ENCODE peak calls at places on chromosomes 13 and 19, in six cellular contexts. One of them, this sample, is unnamed.

GRCh38 chr19:12695514-12695913 is 917 bp downstream of the FBXW9 start:
- DNase-seq in upper lobe of right lung: no peak
- DNase-seq in cardiac fibroblast: no peak
- DNase-seq in left lung: no peak
- DNase-seq in GM12864: no peak
- DNase-seq in epithelial cell of proximal tubule: no peak
- DNase-seq in this sample: no peak

GRCh38 chr13:52026246-52026626 is 1.7 kb downstream of the UTP14C start:
- DNase-seq in upper lobe of right lung: no peak
- DNase-seq in cardiac fibroblast: no peak
- DNase-seq in left lung: no peak
- DNase-seq in GM12864: no peak
- DNase-seq in epithelial cell of proximal tubule: no peak
- DNase-seq in this sample: no peak

GRCh38 chr13:94249512-94249911 is 230.0 kb downstream of the DCT start:
- DNase-seq in upper lobe of right lung: no peak
- DNase-seq in cardiac fibroblast: peak; percentile 66
- DNase-seq in left lung: no peak
- DNase-seq in GM12864: no peak
- DNase-seq in epithelial cell of proximal tubule: peak; percentile 93
- DNase-seq in this sample: no peak

GRCh38 chr19:36013280-36014028 is 559 bp downstream of the ALKBH6 start:
- DNase-seq in upper lobe of right lung: no peak
- DNase-seq in cardiac fibroblast: no peak
- DNase-seq in left lung: no peak
- DNase-seq in GM12864: no peak
- DNase-seq in epithelial cell of proximal tubule: no peak
- DNase-seq in this sample: no peak

GRCh38 chr19:2867025-2867991 is at the start of gene ZNF556:
- DNase-seq in upper lobe of right lung: no peak
- DNase-seq in cardiac fibroblast: no peak
- DNase-seq in left lung: no peak
- DNase-seq in GM12864: no peak
- DNase-seq in epithelial cell of proximal tubule: peak; percentile 61
- DNase-seq in this sample: no peak

GRCh38 chr13:25375727-25376358 is 4.1 kb downstream of the ATP8A2 start:
- DNase-seq in upper lobe of right lung: no peak
- DNase-seq in cardiac fibroblast: peak; percentile 63
- DNase-seq in left lung: no peak
- DNase-seq in GM12864: no peak
- DNase-seq in epithelial cell of proximal tubule: no peak
- DNase-seq in this sample: no peak

GRCh38 chr13:110306340-110306959 is 507 bp downstream of the COL4A1 start:
- DNase-seq in upper lobe of right lung: no peak
- DNase-seq in cardiac fibroblast: peak; percentile 67
- DNase-seq in left lung: no peak
- DNase-seq in GM12864: no peak
- DNase-seq in epithelial cell of proximal tubule: no peak
- DNase-seq in this sample: no peak

GRCh38 chr13:22000191-22000590 is 329.3 kb downstream of the FGF9 start:
- DNase-seq in upper lobe of right lung: no peak
- DNase-seq in cardiac fibroblast: no peak
- DNase-seq in left lung: no peak
- DNase-seq in GM12864: no peak
- DNase-seq in epithelial cell of proximal tubule: no peak
- DNase-seq in this sample: no peak

GRCh38 chr19:1455336-1456120 is 5.6 kb downstream of the APC2 start:
- DNase-seq in upper lobe of right lung: no peak
- DNase-seq in cardiac fibroblast: peak; percentile 63
- DNase-seq in left lung: no peak
- DNase-seq in GM12864: no peak
- DNase-seq in epithelial cell of proximal tubule: peak; percentile 23
- DNase-seq in this sample: no peak

GRCh38 chr19:55442372-55443044 is 592 bp downstream of the SHISA7 start:
- DNase-seq in upper lobe of right lung: no peak
- DNase-seq in cardiac fibroblast: no peak
- DNase-seq in left lung: no peak
- DNase-seq in GM12864: no peak
- DNase-seq in epithelial cell of proximal tubule: no peak
- DNase-seq in this sample: no peak

GRCh38 chr19:38686530-38686888 is 39.1 kb downstream of the ACTN4 start:
- DNase-seq in upper lobe of right lung: no peak
- DNase-seq in cardiac fibroblast: no peak
- DNase-seq in left lung: no peak
- DNase-seq in GM12864: peak; percentile 47
- DNase-seq in epithelial cell of proximal tubule: no peak
- DNase-seq in this sample: no peak

GRCh38 chr13:77981191-77981925 is 62.7 kb upstream of the EDNRB start:
- DNase-seq in upper lobe of right lung: no peak
- DNase-seq in cardiac fibroblast: peak; percentile 54
- DNase-seq in left lung: no peak
- DNase-seq in GM12864: no peak
- DNase-seq in epithelial cell of proximal tubule: no peak
- DNase-seq in this sample: peak; percentile 25

GRCh38 chr13:28620011-28620830 is 38.7 kb upstream of the POMP start:
- DNase-seq in upper lobe of right lung: no peak
- DNase-seq in cardiac fibroblast: no peak
- DNase-seq in left lung: no peak
- DNase-seq in GM12864: no peak
- DNase-seq in epithelial cell of proximal tubule: no peak
- DNase-seq in this sample: no peak

GRCh38 chr19:2458054-2458453 is 1.3 kb upstream of the LMNB2 start:
- DNase-seq in upper lobe of right lung: no peak
- DNase-seq in cardiac fibroblast: no peak
- DNase-seq in left lung: no peak
- DNase-seq in GM12864: no peak
- DNase-seq in epithelial cell of proximal tubule: no peak
- DNase-seq in this sample: no peak

GRCh38 chr19:32691952-32692726 is 518 bp downstream of the NUDT19 start:
- DNase-seq in upper lobe of right lung: peak; percentile 89
- DNase-seq in cardiac fibroblast: peak; percentile 78
- DNase-seq in left lung: peak; percentile 80
- DNase-seq in GM12864: no peak
- DNase-seq in epithelial cell of proximal tubule: no peak
- DNase-seq in this sample: no peak

GRCh38 chr19:33292595-33293254 is 9.6 kb downstream of the CEBPA start:
- DNase-seq in upper lobe of right lung: peak; percentile 82
- DNase-seq in cardiac fibroblast: no peak
- DNase-seq in left lung: peak; percentile 77
- DNase-seq in GM12864: no peak
- DNase-seq in epithelial cell of proximal tubule: no peak
- DNase-seq in this sample: no peak

GRCh38 chr13:91017031-91017668 is 330.3 kb upstream of the MIR17HG start:
- DNase-seq in upper lobe of right lung: peak; percentile 41
- DNase-seq in cardiac fibroblast: peak; percentile 57
- DNase-seq in left lung: no peak
- DNase-seq in GM12864: no peak
- DNase-seq in epithelial cell of proximal tubule: no peak
- DNase-seq in this sample: no peak

GRCh38 chr19:27955484-27955883 is 1257.5 kb downstream of the UQCRFS1 start:
- DNase-seq in upper lobe of right lung: no peak
- DNase-seq in cardiac fibroblast: no peak
- DNase-seq in left lung: no peak
- DNase-seq in GM12864: no peak
- DNase-seq in epithelial cell of proximal tubule: no peak
- DNase-seq in this sample: no peak

GRCh38 chr19:13573268-13573667 is 67.0 kb upstream of the CACNA1A start:
- DNase-seq in upper lobe of right lung: no peak
- DNase-seq in cardiac fibroblast: no peak
- DNase-seq in left lung: no peak
- DNase-seq in GM12864: no peak
- DNase-seq in epithelial cell of proximal tubule: no peak
- DNase-seq in this sample: no peak

GRCh38 chr19:34259367-34259865 is 5.1 kb downstream of the GARRE1 start:
- DNase-seq in upper lobe of right lung: no peak
- DNase-seq in cardiac fibroblast: no peak
- DNase-seq in left lung: no peak
- DNase-seq in GM12864: no peak
- DNase-seq in epithelial cell of proximal tubule: no peak
- DNase-seq in this sample: no peak

GRCh38 chr19:7540761-7541480 is 5.4 kb downstream of the PNPLA6 start:
- DNase-seq in upper lobe of right lung: peak; percentile 78
- DNase-seq in cardiac fibroblast: peak; percentile 27
- DNase-seq in left lung: no peak
- DNase-seq in GM12864: no peak
- DNase-seq in epithelial cell of proximal tubule: no peak
- DNase-seq in this sample: no peak

GRCh38 chr19:32257326-32258073 is 87.9 kb upstream of the ZNF507 start:
- DNase-seq in upper lobe of right lung: no peak
- DNase-seq in cardiac fibroblast: no peak
- DNase-seq in left lung: no peak
- DNase-seq in GM12864: no peak
- DNase-seq in epithelial cell of proximal tubule: no peak
- DNase-seq in this sample: no peak

GRCh38 chr13:99301913-99302636 is 5.1 kb downstream of the GPR183 start:
- DNase-seq in upper lobe of right lung: no peak
- DNase-seq in cardiac fibroblast: no peak
- DNase-seq in left lung: no peak
- DNase-seq in GM12864: no peak
- DNase-seq in epithelial cell of proximal tubule: no peak
- DNase-seq in this sample: no peak

GRCh38 chr13:99302637-99303505 is 4.3 kb downstream of the GPR183 start:
- DNase-seq in upper lobe of right lung: no peak
- DNase-seq in cardiac fibroblast: no peak
- DNase-seq in left lung: no peak
- DNase-seq in GM12864: no peak
- DNase-seq in epithelial cell of proximal tubule: no peak
- DNase-seq in this sample: no peak

GRCh38 chr13:99299545-99300341 is 7.5 kb downstream of the GPR183 start:
- DNase-seq in upper lobe of right lung: no peak
- DNase-seq in cardiac fibroblast: no peak
- DNase-seq in left lung: no peak
- DNase-seq in GM12864: no peak
- DNase-seq in epithelial cell of proximal tubule: no peak
- DNase-seq in this sample: no peak

GRCh38 chr13:99303863-99304521 is 3.2 kb downstream of the GPR183 start:
- DNase-seq in upper lobe of right lung: peak; percentile 65
- DNase-seq in cardiac fibroblast: no peak
- DNase-seq in left lung: peak; percentile 57
- DNase-seq in GM12864: no peak
- DNase-seq in epithelial cell of proximal tubule: no peak
- DNase-seq in this sample: no peak

GRCh38 chr13:99301056-99301838 is 6.0 kb downstream of the GPR183 start:
- DNase-seq in upper lobe of right lung: no peak
- DNase-seq in cardiac fibroblast: no peak
- DNase-seq in left lung: no peak
- DNase-seq in GM12864: no peak
- DNase-seq in epithelial cell of proximal tubule: no peak
- DNase-seq in this sample: no peak
- TF ChIP-seq CTCF in upper lobe of right lung: no peak
- TF ChIP-seq CTCF in cardiac fibroblast: no peak
- TF ChIP-seq CTCF in left lung: no peak
- TF ChIP-seq CTCF in GM12864: no peak
- TF ChIP-seq CTCF in epithelial cell of proximal tubule: no peak
- TF ChIP-seq CTCF in this sample: no peak

GRCh38 chr13:32381539-32381938 is 46.4 kb downstream of the N4BP2L1 start:
- DNase-seq in upper lobe of right lung: no peak
- DNase-seq in cardiac fibroblast: peak; percentile 69
- DNase-seq in left lung: no peak
- DNase-seq in GM12864: no peak
- DNase-seq in epithelial cell of proximal tubule: peak; percentile 3
- DNase-seq in this sample: no peak

GRCh38 chr13:32376642-32377418 is 51.1 kb downstream of the N4BP2L1 start:
- DNase-seq in upper lobe of right lung: no peak
- DNase-seq in cardiac fibroblast: no peak
- DNase-seq in left lung: no peak
- DNase-seq in GM12864: no peak
- DNase-seq in epithelial cell of proximal tubule: no peak
- DNase-seq in this sample: no peak

DNA sequence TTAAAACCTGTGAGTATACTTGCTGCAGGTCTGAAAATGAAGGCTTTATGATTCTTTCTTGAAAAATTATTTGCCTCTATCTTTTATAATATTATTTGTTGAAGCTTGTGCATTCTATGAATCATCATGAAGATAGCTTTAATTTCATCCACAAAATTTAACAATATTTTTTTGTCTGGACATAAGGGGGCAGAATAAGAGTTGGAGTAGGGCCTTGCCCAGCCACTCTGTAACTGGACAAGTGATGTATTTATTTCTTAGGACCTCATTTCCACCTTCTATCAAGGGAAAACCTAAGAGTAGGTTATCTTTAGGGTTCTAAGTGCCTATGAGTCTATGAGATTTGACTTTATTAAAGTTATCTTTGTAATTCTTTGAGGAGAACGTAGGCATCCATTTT is 49.9 kb downstream of the N4BP2L1 start:
- DNase-seq in upper lobe of right lung: no peak
- DNase-seq in cardiac fibroblast: peak; percentile 22
- DNase-seq in left lung: no peak
- DNase-seq in GM12864: no peak
- DNase-seq in epithelial cell of proximal tubule: no peak
- DNase-seq in this sample: no peak
- TF ChIP-seq CTCF in upper lobe of right lung: no peak
- TF ChIP-seq CTCF in cardiac fibroblast: no peak
- TF ChIP-seq CTCF in left lung: no peak
- TF ChIP-seq CTCF in GM12864: no peak
- TF ChIP-seq CTCF in epithelial cell of proximal tubule: no peak
- TF ChIP-seq CTCF in this sample: no peak

GRCh38 chr13:98556968-98557591 is 19.8 kb downstream of the STK24 start:
- DNase-seq in upper lobe of right lung: no peak
- DNase-seq in cardiac fibroblast: no peak
- DNase-seq in left lung: no peak
- DNase-seq in GM12864: no peak
- DNase-seq in epithelial cell of proximal tubule: no peak
- DNase-seq in this sample: no peak
- TF ChIP-seq CTCF in upper lobe of right lung: no peak
- TF ChIP-seq CTCF in cardiac fibroblast: no peak
- TF ChIP-seq CTCF in left lung: no peak
- TF ChIP-seq CTCF in GM12864: peak; percentile 14
- TF ChIP-seq CTCF in epithelial cell of proximal tubule: peak; percentile 55
- TF ChIP-seq CTCF in this sample: peak; percentile 38

GRCh38 chr13:30132623-30133553 is 174.5 kb downstream of the KATNAL1 start:
- DNase-seq in upper lobe of right lung: peak; percentile 98
- DNase-seq in cardiac fibroblast: peak; percentile 96
- DNase-seq in left lung: peak; percentile 96
- DNase-seq in GM12864: peak; percentile 70
- DNase-seq in epithelial cell of proximal tubule: no peak
- DNase-seq in this sample: peak; percentile 54
- TF ChIP-seq CTCF in upper lobe of right lung: peak; percentile 95
- TF ChIP-seq CTCF in cardiac fibroblast: peak; percentile 91
- TF ChIP-seq CTCF in left lung: peak; percentile 95
- TF ChIP-seq CTCF in GM12864: peak; percentile 86
- TF ChIP-seq CTCF in epithelial cell of proximal tubule: peak; percentile 81
- TF ChIP-seq CTCF in this sample: peak; percentile 89

GRCh38 chr13:79972066-79972569 is 368.8 kb downstream of the SPRY2 start:
- DNase-seq in upper lobe of right lung: no peak
- DNase-seq in cardiac fibroblast: no peak
- DNase-seq in left lung: no peak
- DNase-seq in GM12864: no peak
- DNase-seq in epithelial cell of proximal tubule: no peak
- DNase-seq in this sample: no peak

GRCh38 chr13:79973533-79973963 is 367.4 kb downstream of the SPRY2 start:
- DNase-seq in upper lobe of right lung: no peak
- DNase-seq in cardiac fibroblast: no peak
- DNase-seq in left lung: no peak
- DNase-seq in GM12864: peak; percentile 4
- DNase-seq in epithelial cell of proximal tubule: no peak
- DNase-seq in this sample: no peak
- TF ChIP-seq CTCF in upper lobe of right lung: peak; percentile 54
- TF ChIP-seq CTCF in cardiac fibroblast: peak; percentile 58
- TF ChIP-seq CTCF in left lung: no peak
- TF ChIP-seq CTCF in GM12864: peak; percentile 68
- TF ChIP-seq CTCF in epithelial cell of proximal tubule: peak; percentile 66
- TF ChIP-seq CTCF in this sample: peak; percentile 54

GRCh38 chr19:57351867-57352266 is 796 bp downstream of the ZNF304 start:
- DNase-seq in upper lobe of right lung: no peak
- DNase-seq in cardiac fibroblast: no peak
- DNase-seq in left lung: no peak
- DNase-seq in GM12864: no peak
- DNase-seq in epithelial cell of proximal tubule: no peak
- DNase-seq in this sample: no peak
- TF ChIP-seq CTCF in upper lobe of right lung: no peak
- TF ChIP-seq CTCF in cardiac fibroblast: peak; percentile 8
- TF ChIP-seq CTCF in left lung: no peak
- TF ChIP-seq CTCF in GM12864: no peak
- TF ChIP-seq CTCF in epithelial cell of proximal tubule: peak; percentile 20
- TF ChIP-seq CTCF in this sample: peak; percentile 27

This sample was measured in retinal pigment epithelial cell.